ENCODE peak calls at places on chromosomes 16 and 17, in six cellular contexts. Z is IMR-90, B is A549, M is gastrocnemius medialis, J is heart left ventricle, V is breast epithelium. L is an unnamed sample.

GRCh38 chr16:4032768-4033167 is 83.5 kb downstream of the ADCY9 start:
- DNase-seq in Z (peak; percentile 52), J (no peak), M (no peak), B (no peak), V (no peak), L (no peak)

GRCh38 chr17:63309021-63309420 is 137.1 kb downstream of the CYB561 start:
- DNase-seq in M (no peak), J (no peak), B (no peak), V (no peak), Z (peak; percentile 45), L (no peak)

GRCh38 chr16:87335968-87336849 is 19.0 kb upstream of the C16orf95 start:
- DNase-seq in J (no peak), Z (no peak), M (no peak), B (no peak), V (no peak), L (no peak)

GRCh38 chr16:67910162-67910561 is 17.1 kb downstream of the PSKH1 start:
- DNase-seq in V (no peak), M (no peak), B (no peak), Z (peak; percentile 69), J (no peak), L (no peak)

GRCh38 chr16:12994402-12994801 is 93.0 kb downstream of the SHISA9 start:
- DNase-seq in J (no peak), Z (no peak), B (no peak), M (no peak), V (no peak), L (no peak)

GRCh38 chr17:57739402-57740224 is 5.5 kb downstream of the CCDC182 start:
- DNase-seq in B (peak; percentile 54), V (no peak), M (no peak), J (no peak), Z (no peak), L (no peak)

GRCh38 chr16:27378871-27379580 is 22.9 kb upstream of the IL21R start:
- DNase-seq in B (no peak), V (no peak), M (no peak), Z (peak; percentile 21), J (no peak), L (no peak)

GRCh38 chr17:37520174-37520573 is 30.5 kb downstream of the DUSP14 start:
- DNase-seq in B (no peak), V (no peak), Z (no peak), M (no peak), J (no peak), L (no peak)

GRCh38 chr17:42005128-42005527 is 12.1 kb downstream of the DNAJC7 start:
- DNase-seq in B (no peak), Z (no peak), J (no peak), M (no peak), V (no peak), L (no peak)

GRCh38 chr17:72397687-72398086 is 276.9 kb downstream of the SOX9 start:
- DNase-seq in M (no peak), J (no peak), B (no peak), Z (peak; percentile 53), V (no peak), L (no peak)

GRCh38 chr16:17160285-17160854 is 310.4 kb downstream of the XYLT1 start:
- DNase-seq in V (no peak), B (no peak), J (no peak), Z (peak; percentile 45), M (no peak), L (no peak)

GRCh38 chr17:11900103-11900502 is 97.2 kb downstream of the ZNF18 start:
- DNase-seq in J (no peak), B (no peak), M (peak; percentile 13), Z (no peak), V (peak; percentile 24), L (no peak)

GRCh38 chr17:60676758-60677307 is 818 bp upstream of the BCAS3 start:
- DNase-seq in V (no peak), Z (no peak), B (no peak), M (no peak), J (no peak), L (no peak)

GRCh38 chr17:43784068-43784467 is 3.8 kb downstream of the CFAP97D1 start:
- DNase-seq in J (no peak), V (no peak), M (no peak), Z (peak; percentile 52), B (no peak), L (no peak)

GRCh38 chr17:35900280-35900679 is 20.1 kb upstream of the CCL5 start:
- DNase-seq in B (no peak), M (no peak), V (no peak), J (no peak), Z (no peak), L (no peak)

GRCh38 chr17:49993423-49994037 is 1.5 kb downstream of the DLX3 start:
- DNase-seq in V (no peak), B (no peak), Z (no peak), J (no peak), M (no peak), L (no peak)

GRCh38 chr16:84917492-84917891 is 93.8 kb downstream of the ZDHHC7 start:
- DNase-seq in M (no peak), J (no peak), B (no peak), Z (no peak), V (no peak), L (no peak)

GRCh38 chr16:88434746-88435145 is 18.3 kb upstream of the ZFPM1 start:
- DNase-seq in J (no peak), Z (no peak), V (no peak), M (no peak), B (no peak), L (no peak)

GRCh38 chr16:56425439-56425832 is at the start of gene AMFR:
- DNase-seq in B (peak; percentile 75), V (no peak), Z (peak; percentile 80), J (peak; percentile 78), M (peak; percentile 31), L (peak; percentile 67)

GRCh38 chr17:56891751-56892150 is 22.1 kb downstream of the TRIM25 start:
- DNase-seq in M (no peak), V (no peak), J (no peak), B (no peak), Z (no peak), L (no peak)

GRCh38 chr16:85187002-85187401 is 74.7 kb upstream of the CIBAR2 start:
- DNase-seq in B (no peak), J (no peak), M (peak; percentile 86), Z (peak; percentile 89), V (no peak), L (no peak)

GRCh38 chr16:9114842-9115241 is 23.4 kb downstream of the HAPSTR1 start:
- DNase-seq in B (no peak), J (no peak), V (no peak), M (no peak), Z (no peak), L (no peak)

GRCh38 chr17:32909787-32910369 is 18.1 kb upstream of the TMEM98 start:
- DNase-seq in J (peak; percentile 71), B (peak; percentile 83), M (peak; percentile 20), Z (peak; percentile 84), V (peak; percentile 80), L (peak; percentile 55)

GRCh38 chr17:68101992-68102758 is 66.6 kb downstream of the KPNA2 start:
- DNase-seq in J (peak; percentile 21), B (no peak), Z (no peak), M (peak; percentile 5), V (peak; percentile 26), L (no peak)

GRCh38 chr16:88569614-88569984 is 604 bp upstream of the ZC3H18 start:
- DNase-seq in Z (peak; percentile 7), V (no peak), J (no peak), B (no peak), M (no peak), L (peak; percentile 34)

GRCh38 chr17:1648582-1649115 is 1.0 kb downstream of the RILP start:
- DNase-seq in Z (peak; percentile 94), B (peak; percentile 88), M (peak; percentile 86), V (peak; percentile 93), J (peak; percentile 95), L (peak; percentile 93)

GRCh38 chr16:81499576-81500380 is 55.2 kb downstream of the CMIP start:
- DNase-seq in B (no peak), Z (no peak), J (no peak), V (peak; percentile 63), M (no peak), L (no peak)
- TF ChIP-seq POLR2A in B (no peak), Z (no peak), J (no peak), V (no peak), M (no peak), L (no peak)

GRCh38 chr16:49605536-49606241 is 232.1 kb downstream of the C16orf78 start:
- DNase-seq in J (no peak), M (no peak), Z (no peak), B (no peak), V (no peak), L (no peak)

GRCh38 chr16:49608095-49608494 is 234.5 kb downstream of the C16orf78 start:
- DNase-seq in M (no peak), V (no peak), J (no peak), B (no peak), Z (no peak), L (no peak)

GRCh38 chr16:49604602-49605001 is 231.0 kb downstream of the C16orf78 start:
- DNase-seq in M (no peak), Z (no peak), B (no peak), J (no peak), V (no peak), L (no peak)

GRCh38 chr16:49603956-49604355 is 230.4 kb downstream of the C16orf78 start:
- DNase-seq in B (no peak), J (no peak), Z (no peak), M (no peak), V (no peak), L (no peak)

GRCh38 chr16:49608801-49609200 is 235.2 kb downstream of the C16orf78 start:
- DNase-seq in Z (peak; percentile 61), J (no peak), M (no peak), B (no peak), V (no peak), L (peak; percentile 45)
- TF ChIP-seq CTCF in Z (peak; percentile 69), J (peak; percentile 64), M (no peak), B (no peak), V (no peak), L (peak; percentile 68)

GRCh38 chr16:35398208-35398607 is 1938.8 kb downstream of the TP53TG3F start:
- DNase-seq in J (no peak), M (no peak), Z (no peak), B (no peak), V (no peak), L (no peak)
- H3K4me3 ChIP-seq in J (no peak overlapping the region), M (no peak overlapping the region), Z (no peak overlapping the region), B (no peak overlapping the region), V (no peak overlapping the region), L (no peak overlapping the region)

DNA sequence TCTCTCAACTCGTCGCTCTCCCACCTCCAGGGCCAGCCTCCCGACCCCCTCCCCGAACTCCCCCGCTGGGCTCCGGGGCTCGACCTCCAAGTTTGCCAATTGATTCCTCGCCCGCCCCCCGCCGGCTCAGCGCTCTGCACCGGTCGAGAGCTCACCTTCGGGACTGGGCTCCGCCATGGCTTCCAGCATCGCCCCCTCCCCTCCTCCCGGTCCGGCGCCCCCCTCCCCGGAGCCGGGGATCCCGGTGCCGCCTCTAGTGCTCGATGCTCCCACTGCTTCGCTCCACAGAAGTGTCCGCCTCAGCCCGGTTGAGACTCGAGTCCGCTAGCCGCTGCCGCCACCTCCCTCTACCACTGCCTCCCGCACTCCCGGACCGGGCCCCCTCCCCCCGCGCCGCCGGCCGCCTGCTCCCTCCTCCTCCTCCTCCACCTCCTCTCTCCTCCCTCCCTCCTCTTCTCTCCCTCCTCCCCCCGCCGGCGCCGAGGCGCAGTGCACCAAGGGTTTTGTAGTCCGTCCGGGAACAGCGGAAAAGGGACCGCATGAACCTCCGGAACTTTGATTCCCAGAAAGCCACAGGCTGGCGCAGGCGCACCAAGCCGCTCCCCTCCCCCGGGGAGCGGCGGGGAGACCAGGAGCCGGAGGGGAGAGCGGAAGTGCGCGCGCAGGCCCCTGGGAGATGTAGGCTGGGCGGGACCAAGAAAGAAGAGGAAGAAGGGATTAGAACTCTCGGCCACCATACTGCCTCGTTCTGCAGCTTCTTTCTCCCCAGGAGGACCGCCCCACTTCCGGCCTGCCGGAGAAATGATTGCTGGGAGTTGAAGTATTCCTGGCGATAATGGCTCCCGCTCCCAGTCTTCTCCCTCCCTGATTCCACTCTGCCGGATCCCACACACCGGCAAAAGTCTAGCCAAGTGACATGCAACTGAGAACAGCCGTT is at the start of gene PHF23:
- DNase-seq in B (peak; percentile 100), Z (peak; percentile 99), M (peak; percentile 100), J (peak; percentile 99), V (peak; percentile 99), L (peak; percentile 99)
- TF ChIP-seq POLR2A in B (peak; percentile 70), Z (no peak), M (peak; percentile 92), J (peak; percentile 56), V (peak; percentile 38), L (peak; percentile 36)